ENCODE peak calls at places on chromosomes 5 and 9, in eight cellular contexts. L is uterus, Y is spleen, U is body of pancreas, Q is adrenal gland, S is stomach, X is A549, C is lower leg skin. O is an unnamed sample.

GRCh38 chr5:85921590-85921989 is 696.2 kb upstream of the COX7C start:
- DNase-seq in L (no peak), Y (no peak), U (no peak), Q (no peak), S (no peak), X (no peak), C (no peak), O (no peak)

GRCh38 chr9:3398232-3398648 is 127.6 kb downstream of the RFX3 start:
- DNase-seq in L (no peak), Y (no peak), U (no peak), Q (no peak), S (no peak), X (no peak), C (no peak), O (no peak)

GRCh38 chr5:150640311-150641005 is at the start of gene SYNPO:
- DNase-seq in L (peak; percentile 92), Y (no peak), U (peak; percentile 67), Q (peak; percentile 75), S (peak; percentile 53), X (peak; percentile 80), C (peak; percentile 74), O (peak; percentile 86)

GRCh38 chr9:105355810-105356209 is 92.0 kb upstream of the FSD1L start:
- DNase-seq in L (no peak), Y (no peak), U (no peak), Q (no peak), S (no peak), X (no peak), C (no peak), O (no peak)

GRCh38 chr9:71858812-71859211 is 52.2 kb downstream of the ABHD17B start:
- DNase-seq in L (no peak), Y (no peak), U (no peak), Q (no peak), S (no peak), X (no peak), C (no peak), O (no peak)

GRCh38 chr9:112505607-112506006 is 19.0 kb downstream of the KIAA1958 start:
- DNase-seq in L (no peak), Y (no peak), U (no peak), Q (no peak), S (no peak), X (no peak), C (no peak), O (no peak)

GRCh38 chr5:66513130-66513529 is 83.1 kb upstream of the MAST4 start:
- DNase-seq in L (no peak), Y (no peak), U (no peak), Q (no peak), S (no peak), X (no peak), C (no peak), O (no peak)

GRCh38 chr5:123819818-123820217 is 307.8 kb downstream of the CSNK1G3 start:
- DNase-seq in L (no peak), Y (no peak), U (no peak), Q (no peak), S (no peak), X (peak; percentile 17), C (no peak), O (no peak)

GRCh38 chr5:83927140-83927733 is 206.6 kb upstream of the HAPLN1 start:
- DNase-seq in L (peak; percentile 28), Y (no peak), U (peak; percentile 58), Q (peak; percentile 64), S (peak; percentile 60), X (peak; percentile 16), C (peak; percentile 39), O (no peak)

GRCh38 chr5:83844320-83845068 is 123.8 kb upstream of the HAPLN1 start:
- DNase-seq in L (no peak), Y (no peak), U (no peak), Q (no peak), S (no peak), X (peak; percentile 2), C (no peak), O (no peak)

GRCh38 chr9:88681434-88681833 is 146.5 kb downstream of the NXNL2 start:
- DNase-seq in L (no peak), Y (no peak), U (no peak), Q (no peak), S (no peak), X (no peak), C (no peak), O (no peak)

GRCh38 chr9:38619556-38620447 is 594 bp downstream of the ANKRD18A start:
- DNase-seq in L (no peak), Y (peak; percentile 80), U (peak; percentile 39), Q (no peak), S (no peak), X (no peak), C (no peak), O (no peak)

GRCh38 chr5:29263836-29264235 is 1929.7 kb upstream of the CDH6 start:
- DNase-seq in L (no peak), Y (no peak), U (no peak), Q (no peak), S (no peak), X (no peak), C (no peak), O (no peak)

GRCh38 chr5:169226904-169227303 is 74.0 kb downstream of the SLIT3 start:
- DNase-seq in L (no peak), Y (no peak), U (no peak), Q (no peak), S (no peak), X (no peak), C (no peak), O (no peak)

GRCh38 chr5:107985144-107985543 is 314.4 kb upstream of the EFNA5 start:
- DNase-seq in L (no peak), Y (no peak), U (peak; percentile 66), Q (peak; percentile 40), S (peak; percentile 57), X (no peak), C (no peak), O (no peak)

GRCh38 chr5:130710596-130710995 is 454.5 kb downstream of the HINT1 start:
- DNase-seq in L (no peak), Y (no peak), U (no peak), Q (no peak), S (no peak), X (peak; percentile 22), C (no peak), O (no peak)

GRCh38 chr5:173093597-173093996 is 37.4 kb downstream of the CREBRF start:
- DNase-seq in L (no peak), Y (no peak), U (no peak), Q (no peak), S (no peak), X (no peak), C (no peak), O (no peak)

GRCh38 chr9:113695901-113696300 is 180.2 kb upstream of the ZNF618 start:
- DNase-seq in L (no peak), Y (no peak), U (no peak), Q (no peak), S (no peak), X (no peak), C (no peak), O (no peak)

GRCh38 chr5:81353189-81353588 is 40.7 kb downstream of the ACOT12 start:
- DNase-seq in L (no peak), Y (no peak), U (no peak), Q (no peak), S (no peak), X (no peak), C (no peak), O (no peak)

GRCh38 chr9:130938652-130939404 is at the start of gene FIBCD1:
- DNase-seq in L (no peak), Y (no peak), U (no peak), Q (no peak), S (no peak), X (peak; percentile 67), C (no peak), O (no peak)

GRCh38 chr9:116662633-116663032 is 24.5 kb upstream of the TRIM32 start:
- DNase-seq in L (no peak), Y (no peak), U (no peak), Q (no peak), S (no peak), X (no peak), C (no peak), O (no peak)

GRCh38 chr5:3190433-3190832 is 405.2 kb upstream of the IRX1 start:
- DNase-seq in L (no peak), Y (no peak), U (no peak), Q (no peak), S (no peak), X (no peak), C (no peak), O (no peak)

GRCh38 chr9:92295827-92296258 is 2.3 kb upstream of the IARS1 start:
- DNase-seq in L (no peak), Y (no peak), U (no peak), Q (no peak), S (no peak), X (no peak), C (no peak), O (no peak)
- TF ChIP-seq POLR2A in L (no peak), Y (no peak), U (no peak), Q (no peak), S (no peak), X (no peak), C (no peak), O (no peak)

DNA sequence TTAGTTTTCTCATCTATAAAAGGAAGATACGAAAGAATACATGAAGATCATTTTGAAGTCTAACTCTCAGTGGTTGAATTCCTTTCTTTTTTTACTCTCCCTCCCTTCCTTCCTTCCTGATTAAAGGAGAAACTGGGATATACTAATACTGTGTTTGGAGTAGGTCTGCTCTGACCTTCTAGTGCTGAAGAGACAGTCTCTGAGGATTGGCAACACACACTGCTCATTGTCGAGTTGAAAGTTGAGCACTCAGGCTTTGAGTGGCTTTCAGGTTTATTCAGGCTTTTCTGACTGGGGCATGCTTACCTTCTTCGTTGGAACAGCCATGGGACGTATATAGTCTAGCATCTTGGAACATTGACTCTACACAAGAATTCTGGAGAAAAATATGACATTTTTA is 86.9 kb upstream of the RPS23 start:
- DNase-seq in L (no peak), Y (no peak), U (no peak), Q (no peak), S (no peak), X (no peak), C (no peak), O (no peak)
- TF ChIP-seq POLR2A in L (no peak), Y (no peak), U (no peak), Q (no peak), S (no peak), X (no peak), C (no peak), O (no peak)

GRCh38 chr9:16505159-16505558 is 365.3 kb downstream of the BNC2 start:
- DNase-seq in L (no peak), Y (no peak), U (no peak), Q (no peak), S (peak; percentile 27), X (no peak), C (no peak), O (no peak)
- TF ChIP-seq POLR2A in L (no peak), Y (no peak), U (no peak), Q (no peak), S (no peak), X (no peak), C (no peak), O (no peak)

DNA sequence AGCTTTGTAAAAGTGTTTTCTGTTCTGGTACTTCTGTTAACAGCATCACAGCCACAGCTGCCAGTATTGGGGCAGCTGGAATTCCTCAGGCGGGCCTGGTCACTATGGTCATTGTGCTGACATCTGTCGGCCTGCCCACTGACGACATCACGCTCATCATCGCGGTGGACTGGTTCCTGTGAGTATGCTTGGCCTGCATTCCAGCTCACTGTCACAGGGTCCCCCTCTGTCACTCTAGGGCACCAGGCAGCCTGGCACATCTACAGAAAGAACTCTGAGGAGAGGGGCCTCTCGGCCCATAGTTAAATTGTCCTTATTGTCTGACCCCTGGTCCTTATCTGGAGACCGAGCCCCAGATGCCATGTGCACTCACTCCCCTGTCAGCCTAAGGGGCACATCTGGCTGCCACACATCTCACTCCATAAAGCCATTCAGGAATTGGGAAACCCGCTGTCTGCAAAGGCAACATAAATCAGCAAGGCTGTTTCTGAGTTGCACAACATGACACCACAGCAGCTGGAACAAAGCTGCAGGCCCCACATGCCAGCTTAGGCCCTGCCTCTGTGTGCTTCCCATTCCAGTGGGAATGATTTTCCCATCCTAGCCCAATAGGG is 77.5 kb downstream of the SLC1A3 start:
- DNase-seq in L (no peak), Y (no peak), U (no peak), Q (no peak), S (no peak), X (no peak), C (peak; percentile 57), O (no peak)
- TF ChIP-seq POLR2A in L (no peak), Y (no peak), U (no peak), Q (no peak), S (no peak), X (no peak), C (no peak), O (no peak)